ENCODE peak calls at places on chromosome X, in four cellular contexts. J, Q, C and O are unnamed samples.

GRCh38 chrX:135328421-135329005 is 19.2 kb downstream of the ETDC start:
- DNase-seq in C (no peak), Q (no peak), J (no peak), O (no peak)

GRCh38 chrX:71545364-71545763 is 12.5 kb downstream of the OGT start:
- DNase-seq in Q (no peak), J (peak), C (no peak), O (no peak)

GRCh38 chrX:66110112-66110511 is 53.9 kb upstream of the HEPH start:
- DNase-seq in J (peak), C (no peak), Q (peak), O (no peak)

GRCh38 chrX:125810856-125811255 is 355.2 kb downstream of the DCAF12L2 start:
- DNase-seq in Q (no peak), J (no peak), C (no peak), O (no peak)

GRCh38 chrX:41313419-41313818 is 20.5 kb upstream of the DDX3X start:
- DNase-seq in Q (no peak), C (no peak), J (no peak), O (no peak)

GRCh38 chrX:45697591-45697990 is 496.9 kb upstream of the DIPK2B start:
- DNase-seq in C (no peak), J (no peak), Q (peak), O (no peak)

GRCh38 chrX:123736333-123736921 is 3.6 kb upstream of the THOC2 start:
- DNase-seq in J (no peak), C (no peak), Q (no peak), O (no peak)

GRCh38 chrX:123975180-123975579 is 13.7 kb downstream of the STAG2 start:
- DNase-seq in Q (no peak), J (no peak), C (no peak), O (no peak)

GRCh38 chrX:331145-331771 is 12.7 kb upstream of the GTPBP6 start:
- DNase-seq in C (no peak), J (no peak), Q (no peak), O (no peak)

GRCh38 chrX:108494416-108495095 is 54.9 kb downstream of the COL4A5 start:
- DNase-seq in C (no peak), J (no peak), Q (no peak), O (no peak)

GRCh38 chrX:50691820-50692219 is 122.2 kb downstream of the SHROOM4 start:
- DNase-seq in Q (no peak), J (peak), C (no peak), O (peak)

GRCh38 chrX:77597090-77597489 is 149.9 kb downstream of the FGF16 start:
- DNase-seq in J (peak), C (no peak), Q (no peak), O (no peak)

GRCh38 chrX:44975666-44976263 is 102.8 kb downstream of the KDM6A start:
- DNase-seq in C (no peak), Q (no peak), J (peak), O (no peak)

GRCh38 chrX:141839856-141840255 is 1.7 kb downstream of the MAGEC3 start:
- DNase-seq in C (no peak), J (no peak), Q (no peak), O (no peak)

GRCh38 chrX:135354288-135354687 is 45.0 kb downstream of the ETDC start:
- DNase-seq in Q (no peak), C (no peak), J (no peak), O (no peak)

GRCh38 chrX:122567911-122568310 is 616.2 kb upstream of the GRIA3 start:
- DNase-seq in J (no peak), C (no peak), Q (no peak), O (no peak)

GRCh38 chrX:151396042-151396826 is 772 bp upstream of the VMA21 start:
- DNase-seq in C (peak), Q (no peak), J (no peak), O (peak)

GRCh38 chrX:71958281-71958675 is 47.6 kb downstream of the NHSL2 start:
- DNase-seq in C (no peak), Q (no peak), J (no peak), O (no peak)

GRCh38 chrX:123803331-123803983 is 56.4 kb upstream of the XIAP start:
- DNase-seq in Q (peak), J (peak), C (no peak), O (no peak)

GRCh38 chrX:40273356-40274050 is 175.7 kb upstream of the BCOR start:
- DNase-seq in J (peak), C (no peak), Q (no peak), O (no peak)

GRCh38 chrX:45200741-45201234 is at the start of gene DIPK2B:
- DNase-seq in C (no peak), Q (no peak), J (no peak), O (no peak)

GRCh38 chrX:397575-397974 is 10.9 kb upstream of the PPP2R3B start:
- DNase-seq in Q (no peak), J (no peak), C (no peak), O (no peak)

GRCh38 chrX:31227250-31227649 is 155.4 kb upstream of the FTHL17 start:
- DNase-seq in Q (no peak), J (no peak), C (no peak), O (no peak)

GRCh38 chrX:26914232-26914631 is 548.9 kb downstream of the PPP4R3C start:
- DNase-seq in Q (no peak), C (no peak), J (no peak), O (no peak)

GRCh38 chrX:115268421-115268820 is 21.1 kb upstream of the LUZP4 start:
- DNase-seq in C (no peak), J (peak), Q (no peak), O (no peak)

GRCh38 chrX:148956352-148956751 is 455.9 kb downstream of the AFF2 start:
- DNase-seq in J (no peak), C (no peak), Q (no peak), O (no peak)

GRCh38 chrX:148961990-148962389 is 461.6 kb downstream of the AFF2 start:
- DNase-seq in Q (no peak), C (no peak), J (no peak), O (no peak)

GRCh38 chrX:148958896-148959295 is 458.5 kb downstream of the AFF2 start:
- DNase-seq in C (no peak), J (no peak), Q (no peak), O (no peak)

GRCh38 chrX:148960060-148960459 is 459.6 kb downstream of the AFF2 start:
- DNase-seq in J (no peak), C (no peak), Q (no peak), O (no peak)
- TF ChIP-seq SPI1 in J (no peak), C (no peak), Q (no peak), O (no peak)

GRCh38 chrX:13659057-13659456 is 6.1 kb downstream of the TCEANC start:
- DNase-seq in C (no peak), J (no peak), Q (peak), O (no peak)

GRCh38 chrX:13661735-13662536 is 9.0 kb downstream of the TCEANC start:
- DNase-seq in Q (no peak), J (no peak), C (no peak), O (no peak)

GRCh38 chrX:13662537-13662841 is 9.5 kb downstream of the TCEANC start:
- DNase-seq in C (no peak), J (no peak), Q (no peak), O (no peak)

GRCh38 chrX:13664026-13664425 is 11.1 kb downstream of the TCEANC start:
- DNase-seq in Q (no peak), J (no peak), C (no peak), O (no peak)

GRCh38 chrX:13658602-13659001 is 5.7 kb downstream of the TCEANC start:
- DNase-seq in C (no peak), Q (peak), J (peak), O (no peak)
- TF ChIP-seq SPI1 in C (no peak), Q (no peak), J (no peak), O (no peak)

GRCh38 chrX:37846934-37847732 is at the start of gene DYNLT3:
- DNase-seq in C (peak), Q (peak), J (peak), O (peak)

GRCh38 chrX:37844622-37845021 is 2.7 kb downstream of the DYNLT3 start:
- DNase-seq in J (no peak), Q (no peak), C (no peak), O (no peak)

GRCh38 chrX:37847733-37848197 is 394 bp upstream of the DYNLT3 start:
- DNase-seq in C (no peak), J (no peak), Q (no peak), O (no peak)

GRCh38 chrX:37846558-37846933 is 825 bp downstream of the DYNLT3 start:
- DNase-seq in C (no peak), J (no peak), Q (no peak), O (no peak)

GRCh38 chrX:37846141-37846540 is 1.2 kb downstream of the DYNLT3 start:
- DNase-seq in J (no peak), C (no peak), Q (no peak), O (no peak)
- TF ChIP-seq SPI1 in J (no peak), C (no peak), Q (no peak), O (no peak)

GRCh38 chrX:153522259-153522658 is 4.8 kb downstream of the ATP2B3 start:
- DNase-seq in Q (no peak), C (no peak), J (peak), O (no peak)

GRCh38 chrX:153519569-153520285 is 2.3 kb downstream of the ATP2B3 start:
- DNase-seq in Q (no peak), C (no peak), J (no peak), O (no peak)

GRCh38 chrX:153523269-153523668 is 5.8 kb downstream of the ATP2B3 start:
- DNase-seq in Q (no peak), J (no peak), C (no peak), O (no peak)

GRCh38 chrX:153520286-153520917 is 3.0 kb downstream of the ATP2B3 start:
- DNase-seq in J (no peak), C (no peak), Q (no peak), O (no peak)

DNA sequence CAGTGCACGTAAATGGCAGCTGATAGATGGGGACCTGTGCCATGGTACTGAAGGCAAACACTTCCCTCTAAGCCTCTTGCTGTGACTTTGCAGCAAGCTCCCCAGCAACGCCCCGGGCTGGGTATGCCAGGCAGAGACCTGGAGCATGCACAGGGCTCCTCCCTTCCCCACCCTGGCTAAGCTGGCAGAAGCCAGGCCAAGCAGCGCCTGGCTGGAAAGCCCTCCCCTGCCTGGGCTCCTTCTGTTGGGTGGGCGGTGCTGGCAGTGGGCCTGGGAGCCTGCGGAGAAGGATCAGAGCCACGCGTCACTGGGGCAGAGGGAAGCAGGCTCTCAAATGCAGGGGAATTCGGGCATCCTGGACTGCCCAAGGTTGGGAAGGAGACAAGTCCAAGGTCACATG is 3.6 kb downstream of the ATP2B3 start:
- DNase-seq in J (no peak), Q (no peak), C (no peak), O (no peak)
- TF ChIP-seq SPI1 in J (no peak), Q (no peak), C (no peak), O (no peak)

GRCh38 chrX:153336988-153337387 is 3.0 kb downstream of the ZNF275 start:
- DNase-seq in Q (no peak), C (no peak), J (no peak), O (no peak)
- TF ChIP-seq SPI1 in Q (no peak), C (no peak), J (no peak), O (no peak)

GRCh38 chrX:148593146-148593545 is 92.7 kb downstream of the AFF2 start:
- DNase-seq in C (no peak), Q (no peak), J (no peak), O (no peak)

GRCh38 chrX:148592595-148592994 is 92.2 kb downstream of the AFF2 start:
- DNase-seq in Q (no peak), J (no peak), C (no peak), O (no peak)

GRCh38 chrX:148593987-148594386 is 93.6 kb downstream of the AFF2 start:
- DNase-seq in Q (peak), J (no peak), C (no peak), O (no peak)

GRCh38 chrX:148588649-148589310 is 88.4 kb downstream of the AFF2 start:
- DNase-seq in J (no peak), C (no peak), Q (no peak), O (no peak)
- TF ChIP-seq SPI1 in J (no peak), C (no peak), Q (no peak), O (no peak)

DNA sequence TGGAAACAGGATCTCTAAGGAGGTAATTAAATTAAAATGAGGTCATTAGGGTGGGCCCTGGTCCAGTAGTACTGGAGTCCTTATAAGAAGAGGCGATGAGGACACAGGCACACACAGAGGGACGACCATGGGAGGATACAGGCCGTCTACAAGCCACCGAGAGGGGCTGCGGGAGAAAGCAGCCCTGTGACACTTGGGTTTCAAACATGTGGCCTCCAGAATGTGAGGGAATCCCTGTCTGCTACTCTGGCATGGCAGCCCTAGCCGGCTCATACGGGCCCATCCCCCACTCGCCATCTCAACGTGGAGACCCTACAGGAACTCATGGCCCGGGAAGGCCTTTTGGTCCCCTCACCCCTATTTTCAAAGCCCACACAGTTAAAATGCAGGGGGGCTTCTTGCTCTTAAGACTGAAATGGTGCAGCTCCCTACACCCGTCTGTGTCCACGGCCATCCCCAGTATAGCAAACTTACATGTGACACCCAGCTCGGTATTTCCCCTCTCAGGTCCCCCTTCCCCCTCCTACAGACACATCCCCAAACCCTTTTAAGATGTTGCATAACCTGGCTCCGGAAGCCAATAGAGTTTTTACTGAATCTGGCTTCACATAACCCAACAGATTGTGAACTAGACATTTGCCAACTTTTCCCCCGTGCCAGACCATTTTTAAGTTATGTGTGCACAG is 124.1 kb upstream of the TBL1X start:
- DNase-seq in C (peak), Q (peak), J (no peak), O (no peak)
- TF ChIP-seq SPI1 in C (no peak), Q (no peak), J (no peak), O (no peak)

DNA sequence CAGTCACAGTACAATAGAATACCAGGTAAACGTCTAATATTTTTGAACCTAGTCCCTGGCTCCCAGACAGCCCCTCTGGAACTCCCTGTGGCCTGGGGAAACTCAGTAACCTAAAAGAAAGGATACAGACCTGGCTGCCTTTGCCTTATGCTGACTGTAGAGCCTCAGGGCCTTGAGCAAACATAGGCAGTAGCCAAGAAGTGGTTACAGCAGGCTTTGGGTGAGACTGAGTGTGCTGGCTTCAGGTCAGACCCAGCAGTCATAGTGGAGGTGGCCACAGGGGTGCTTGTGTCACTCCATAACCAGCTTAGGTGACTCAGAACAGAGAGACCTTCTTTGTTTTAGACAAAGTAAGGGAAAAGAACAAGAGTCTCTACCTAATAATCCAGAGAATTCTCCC is 141.8 kb upstream of the PRDX4 start:
- DNase-seq in Q (no peak), J (no peak), C (no peak), O (no peak)
- TF ChIP-seq SPI1 in Q (no peak), J (no peak), C (no peak), O (no peak)

DNA sequence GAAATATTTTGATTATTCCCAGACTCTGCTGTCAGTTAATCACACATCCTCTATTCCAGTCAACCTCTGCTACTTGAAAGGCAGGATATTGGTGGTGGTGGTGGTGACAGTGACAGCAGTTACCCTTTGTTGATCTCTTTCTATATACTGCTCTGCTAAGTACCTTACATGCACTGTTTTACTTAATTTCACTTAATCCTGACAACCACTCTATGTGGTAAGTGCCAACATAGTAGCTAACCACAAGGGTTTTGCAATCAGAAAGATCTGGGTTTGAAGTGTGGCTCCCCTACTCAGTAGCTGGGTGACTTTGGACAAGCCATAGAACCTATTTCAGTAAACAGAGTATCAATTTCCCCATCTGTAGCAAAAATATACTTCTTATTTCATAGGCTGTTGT is 24.2 kb upstream of the F9 start:
- DNase-seq in J (no peak), C (no peak), Q (no peak), O (no peak)
- TF ChIP-seq SPI1 in J (no peak), C (no peak), Q (no peak), O (no peak)